ENCODE peak calls at places on chromosomes 6 and 20, in six cellular contexts. I is H1, O is neuronal stem cell, S is H9, A is IMR-90, W is trophoblast cell. K is an unnamed sample.

GRCh38 chr6:118784641-118785164 is 109.2 kb upstream of the ASF1A start:
- DNase-seq in S (no peak), O (no peak), A (peak), I (no peak), W (no peak), K (peak)

GRCh38 chr6:152240983-152241766 is 396.0 kb downstream of the SYNE1 start:
- DNase-seq in S (no peak), I (no peak), A (no peak), W (no peak), O (no peak), K (peak)

GRCh38 chr6:98976674-98977365 is 29.1 kb upstream of the FBXL4 start:
- DNase-seq in S (no peak), I (no peak), W (no peak), A (no peak), O (no peak), K (no peak)

GRCh38 chr6:73302339-73302738 is 39.3 kb upstream of the KHDC1 start:
- DNase-seq in W (no peak), O (no peak), A (no peak), I (no peak), S (no peak), K (no peak)

GRCh38 chr20:41329435-41330342 is 10.9 kb upstream of the LPIN3 start:
- DNase-seq in S (no peak), I (no peak), O (no peak), W (peak), A (peak), K (peak)

GRCh38 chr20:20520776-20521175 is 152.9 kb downstream of the INSM1 start:
- DNase-seq in O (no peak), S (no peak), I (no peak), A (peak), W (peak), K (peak)

GRCh38 chr20:41317536-41318270 is at the start of gene ZHX3:
- DNase-seq in I (peak), O (peak), W (peak), S (peak), A (peak), K (peak)

GRCh38 chr6:11315743-11316437 is 83.4 kb upstream of the NEDD9 start:
- DNase-seq in I (no peak), O (no peak), S (no peak), A (peak), W (no peak), K (peak)

GRCh38 chr6:56616967-56617366 is 25.7 kb downstream of the DST start:
- DNase-seq in W (no peak), O (no peak), I (no peak), S (no peak), A (no peak), K (no peak)

GRCh38 chr6:28758046-28758817 is 165.6 kb downstream of the TRIM27 start:
- DNase-seq in I (peak), W (peak), S (peak), O (no peak), A (peak), K (no peak)

GRCh38 chr6:150018846-150019580 is 6.3 kb downstream of the RAET1L start:
- DNase-seq in W (no peak), S (peak), O (no peak), I (no peak), A (no peak), K (no peak)

GRCh38 chr20:42744756-42745465 is 444.8 kb downstream of the PTPRT start:
- DNase-seq in S (no peak), I (no peak), W (no peak), O (no peak), A (no peak), K (no peak)

GRCh38 chr6:159529820-159530405 is 163.1 kb downstream of the SOD2 start:
- DNase-seq in A (no peak), I (no peak), O (no peak), S (no peak), W (no peak), K (no peak)

GRCh38 chr20:39988991-39989390 is 700.0 kb downstream of the MAFB start:
- DNase-seq in I (no peak), S (no peak), A (no peak), W (no peak), O (no peak), K (no peak)

DNA sequence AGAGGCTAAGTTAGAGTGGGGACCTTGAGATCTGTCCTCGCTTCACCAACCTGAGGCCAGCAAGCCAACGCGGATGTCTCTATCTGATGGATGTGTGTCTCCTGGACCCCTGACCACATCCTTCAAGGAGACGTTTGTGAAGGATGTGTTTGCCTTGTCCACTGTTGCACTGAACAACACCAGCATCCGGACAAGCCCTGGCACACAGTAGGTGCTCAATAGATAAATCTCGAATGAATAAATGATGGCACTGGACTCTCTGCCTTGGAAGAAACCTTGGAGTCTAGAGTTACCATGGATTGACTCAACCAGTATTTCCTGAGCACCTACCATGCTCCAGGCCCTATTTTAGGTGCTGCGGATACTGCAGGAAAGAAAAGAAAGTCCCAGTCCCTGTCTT is 97.7 kb upstream of the PTPN1 start:
- DNase-seq in O (no peak), W (peak), I (no peak), S (no peak), A (no peak), K (no peak)
- H2AK5ac ChIP-seq in O (no peak), W (peak), I (peak), S (no peak), A (peak), K (no peak)

GRCh38 chr6:70667711-70668498 is at the start of gene SMAP1:
- DNase-seq in A (peak), I (peak), W (peak), S (peak), O (peak), K (peak)
- H2BK5ac ChIP-seq in A (peak), I (peak), W (peak), S (no peak), O (peak), K (peak)

DNA sequence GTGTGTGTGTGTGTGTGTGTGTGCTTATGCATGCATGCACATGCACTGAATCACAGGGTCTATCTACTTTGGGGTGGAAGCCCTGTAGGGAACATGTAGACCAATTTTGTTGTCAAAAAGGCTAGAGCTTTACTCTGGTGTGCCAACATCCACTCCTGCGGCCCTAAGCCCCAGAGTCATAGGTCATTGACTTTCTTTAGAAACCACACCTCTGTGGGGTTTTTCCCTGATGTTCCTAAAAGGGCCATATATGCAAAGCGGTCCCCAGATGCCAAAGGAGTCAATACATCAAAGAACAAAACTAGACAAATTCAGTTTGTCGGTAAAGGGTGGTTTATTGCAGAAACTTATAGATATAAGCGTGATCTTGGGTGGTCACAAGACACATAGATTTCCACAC is 29.8 kb upstream of the SLC2A12 start:
- DNase-seq in A (no peak), S (no peak), O (no peak), W (no peak), I (no peak), K (no peak)
- H4K91ac ChIP-seq in A (no peak), S (no peak), O (no peak), W (peak), I (no peak), K (no peak)

DNA sequence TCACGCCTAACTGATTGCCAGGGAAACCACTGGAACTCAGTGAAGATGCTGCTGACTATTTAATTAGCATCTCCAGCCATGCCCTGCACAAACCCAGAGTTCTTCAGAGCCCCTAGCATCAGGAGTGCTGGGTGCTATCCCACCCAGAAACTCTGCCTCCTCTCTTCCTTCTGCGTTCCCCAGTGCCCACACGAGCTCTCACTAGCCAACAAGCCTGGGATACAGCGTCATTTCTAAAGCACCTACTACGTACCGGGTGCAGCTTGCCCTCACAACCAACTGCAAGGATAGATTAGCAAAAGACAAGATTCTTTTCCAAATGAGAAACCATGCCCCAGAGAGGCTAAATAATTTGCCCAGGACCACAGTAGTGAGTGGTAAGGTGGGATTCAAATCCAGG is 105.2 kb upstream of the FOXP4 start:
- DNase-seq in A (no peak), O (no peak), I (no peak), W (no peak), S (no peak), K (no peak)
- H2AK5ac ChIP-seq in A (no peak), O (no peak), I (peak), W (no peak), S (no peak), K (no peak)

DNA sequence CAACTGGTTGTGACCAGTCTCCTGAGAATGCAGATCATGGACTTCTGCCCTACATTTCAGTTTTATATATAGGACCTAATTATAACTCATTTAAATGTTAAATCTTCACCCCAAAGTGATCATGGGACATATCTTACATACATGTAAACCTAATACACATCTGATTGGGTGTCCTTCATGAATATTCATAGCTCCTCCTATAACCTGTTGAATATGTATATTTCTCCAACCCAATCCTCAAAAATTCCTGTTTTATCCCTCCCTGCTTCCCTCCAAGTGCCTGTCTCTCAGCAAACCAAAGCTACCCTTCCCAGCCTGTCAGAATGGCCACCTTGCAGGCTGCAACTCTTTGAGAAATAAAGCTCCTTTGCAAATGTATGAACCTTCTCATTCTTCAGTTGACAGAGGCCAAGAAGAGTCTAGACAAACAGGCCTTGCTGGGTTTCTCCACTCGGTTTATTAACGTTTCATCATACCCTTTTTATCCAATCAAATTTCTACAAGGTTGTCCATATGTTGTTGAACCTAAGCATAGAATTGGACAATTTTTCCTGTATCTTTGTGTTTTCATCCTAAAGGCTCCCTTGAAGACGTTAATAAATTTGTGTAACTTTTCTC is 133.2 kb downstream of the HFE start:
- DNase-seq in S (no peak), A (no peak), I (no peak), O (no peak), W (no peak), K (no peak)
- H2BK5ac ChIP-seq in S (no peak), A (no peak), I (peak), O (no peak), W (no peak), K (no peak)

GRCh38 chr6:34562350-34562749 is 6.2 kb upstream of the SPDEF start:
- DNase-seq in O (no peak), I (no peak), S (no peak), W (no peak), A (no peak), K (no peak)

GRCh38 chr6:34563513-34563870 is 7.4 kb upstream of the SPDEF start:
- DNase-seq in O (no peak), W (no peak), I (no peak), S (no peak), A (no peak), K (no peak)

GRCh38 chr6:34562861-34563512 is 6.9 kb upstream of the SPDEF start:
- DNase-seq in W (no peak), O (no peak), S (no peak), I (no peak), A (no peak), K (no peak)

GRCh38 chr6:34565722-34566137 is 9.6 kb upstream of the SPDEF start:
- DNase-seq in W (no peak), S (no peak), A (no peak), O (no peak), I (no peak), K (no peak)

GRCh38 chr6:34564181-34564580 is 8.1 kb upstream of the SPDEF start:
- DNase-seq in A (no peak), O (no peak), W (no peak), I (no peak), S (no peak), K (no peak)
- H4K91ac ChIP-seq in A (no peak), O (no peak), W (no peak), I (no peak), S (no peak), K (no peak)

GRCh38 chr6:165573671-165574070 is 89.4 kb downstream of the PDE10A start:
- DNase-seq in I (no peak), W (no peak), A (peak), O (no peak), S (no peak), K (peak)

GRCh38 chr6:165577556-165577955 is 85.5 kb downstream of the PDE10A start:
- DNase-seq in W (no peak), A (no peak), I (no peak), S (no peak), O (no peak), K (no peak)

GRCh38 chr6:165574220-165574619 is 88.8 kb downstream of the PDE10A start:
- DNase-seq in W (no peak), A (no peak), I (no peak), S (no peak), O (no peak), K (no peak)

GRCh38 chr6:165571721-165572132 is 91.3 kb downstream of the PDE10A start:
- DNase-seq in I (no peak), A (peak), O (no peak), W (peak), S (no peak), K (no peak)

GRCh38 chr6:165574770-165575549 is 88.1 kb downstream of the PDE10A start:
- DNase-seq in S (no peak), A (peak), I (no peak), W (peak), O (no peak), K (no peak)
- H2AK5ac ChIP-seq in S (no peak), A (peak), I (no peak), W (no peak), O (no peak), K (peak)

GRCh38 chr6:125365230-125365629 is 63.5 kb upstream of the HDDC2 start:
- DNase-seq in I (no peak), S (no peak), W (no peak), A (no peak), O (no peak), K (no peak)
- H2BK5ac ChIP-seq in I (no peak), S (no peak), W (no peak), A (no peak), O (no peak), K (no peak)

GRCh38 chr6:106622412-106622811 is 6.9 kb downstream of the RTN4IP1 start:
- DNase-seq in S (no peak), I (no peak), O (no peak), A (no peak), W (no peak), K (no peak)
- H4K91ac ChIP-seq in S (no peak), I (no peak), O (no peak), A (no peak), W (no peak), K (no peak)

DNA sequence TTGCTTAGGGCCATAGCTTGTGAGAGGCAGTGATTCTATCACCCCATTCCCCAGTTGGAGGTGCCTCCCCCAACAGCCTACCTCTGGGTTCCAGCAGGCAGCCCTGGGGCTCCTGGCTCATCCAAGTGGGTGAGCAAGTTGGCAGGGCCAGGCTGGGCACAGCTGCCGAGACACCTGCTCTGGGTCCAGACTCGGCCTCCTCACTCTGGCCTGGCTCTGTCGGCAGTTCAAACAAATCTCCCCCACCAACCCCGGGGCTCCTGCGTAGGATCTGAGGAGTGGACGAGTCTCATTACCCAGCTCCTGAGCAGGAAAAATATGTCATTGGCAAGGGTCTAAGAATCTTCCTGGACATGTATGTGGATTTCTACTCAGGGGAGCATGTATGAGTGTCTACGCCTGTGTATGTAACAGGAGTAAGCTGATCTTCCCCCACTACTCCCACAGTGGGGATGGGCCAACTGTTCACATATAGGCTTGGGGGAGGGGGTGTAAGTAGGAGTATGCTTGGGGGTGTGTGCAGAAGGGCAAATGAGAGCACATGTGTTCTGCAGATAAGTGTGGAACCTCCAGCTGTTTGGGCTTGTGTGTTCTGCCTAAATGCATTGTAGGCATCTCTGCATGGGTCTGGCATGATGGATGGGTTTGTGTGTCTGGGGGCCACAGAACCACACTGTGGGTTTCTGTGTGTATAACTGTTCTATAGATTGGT is 2.0 kb downstream of the ID1 start:
- DNase-seq in S (peak), I (peak), A (peak), O (no peak), W (peak), K (peak)
- H2AK5ac ChIP-seq in S (no peak), I (peak), A (peak), O (peak), W (peak), K (peak)